ENCODE peak calls at places on chromosomes 4 and X, in seven cellular contexts. L, M, S, D, A, H and R are unnamed samples.

GRCh38 chr4:5708829-5709680 is 696 bp upstream of the EVC2 start:
- DNase-seq in H (no peak), L (no peak), D (no peak), M (no peak), S (no peak), A (no peak), R (no peak)

GRCh38 chr4:125132281-125132680 is 182.5 kb upstream of the FAT4 start:
- DNase-seq in D (no peak), H (no peak), A (no peak), S (peak; percentile 69), L (no peak), M (no peak), R (no peak)

GRCh38 chr4:183659029-183659870 is at the start of the genes RWDD4 and TRAPPC11:
- DNase-seq in M (peak; percentile 87), A (peak; percentile 80), H (peak; percentile 99), D (peak; percentile 90), S (peak; percentile 99), L (peak; percentile 97), R (peak; percentile 99)

GRCh38 chr4:26839534-26839951 is 21.1 kb upstream of the STIM2 start:
- DNase-seq in L (no peak), H (no peak), S (peak; percentile 41), M (no peak), A (no peak), D (no peak), R (peak; percentile 40)

GRCh38 chr4:18398661-18399060 is 377.1 kb upstream of the LCORL start:
- DNase-seq in L (no peak), M (no peak), D (no peak), H (no peak), A (no peak), S (no peak), R (no peak)

GRCh38 chr4:116639070-116639577 is 446.3 kb downstream of the TRAM1L1 start:
- DNase-seq in L (no peak), H (no peak), M (no peak), D (no peak), A (no peak), S (no peak), R (no peak)

GRCh38 chrX:71143508-71143907 is 1.1 kb upstream of the NLGN3 start:
- DNase-seq in D (no peak), S (no peak), M (no peak), L (peak; percentile 63), H (no peak), A (no peak), R (no peak)

GRCh38 chr4:184284336-184284690 is 66.6 kb upstream of the ENPP6 start:
- DNase-seq in S (no peak), H (no peak), A (no peak), M (no peak), L (peak; percentile 40), D (no peak), R (no peak)

GRCh38 chr4:121706595-121707021 is 9.8 kb upstream of the ANXA5 start:
- DNase-seq in A (no peak), H (no peak), L (no peak), M (no peak), D (peak; percentile 19), S (no peak), R (no peak)

GRCh38 chr4:174973336-174973735 is 55.2 kb downstream of the ADAM29 start:
- DNase-seq in M (no peak), A (no peak), L (no peak), D (no peak), S (no peak), H (no peak), R (no peak)

GRCh38 chr4:7423801-7424552 is 10.8 kb downstream of the PSAPL1 start:
- DNase-seq in M (no peak), A (no peak), L (peak; percentile 40), S (no peak), D (no peak), H (peak; percentile 20), R (no peak)

GRCh38 chr4:114320126-114320525 is 278.5 kb upstream of the UGT8 start:
- DNase-seq in D (no peak), L (no peak), S (no peak), H (no peak), A (no peak), M (no peak), R (no peak)

GRCh38 chr4:75545526-75545925 is 10.3 kb upstream of the ODAPH start:
- DNase-seq in H (no peak), D (no peak), S (peak; percentile 10), M (no peak), L (no peak), A (no peak), R (no peak)

GRCh38 chrX:131068945-131069719 is 11.0 kb downstream of the ARHGAP36 start:
- DNase-seq in H (no peak), M (no peak), D (no peak), A (peak; percentile 61), L (no peak), S (no peak), R (no peak)

GRCh38 chrX:153687121-153688039 is at the start of gene SLC6A8:
- DNase-seq in A (no peak), S (peak; percentile 79), L (peak; percentile 68), M (no peak), H (peak; percentile 67), D (peak; percentile 27), R (peak; percentile 80)

GRCh38 chr4:97239699-97239997 is 903.6 kb downstream of the STPG2 start:
- DNase-seq in S (no peak), D (no peak), M (no peak), H (no peak), L (no peak), A (no peak), R (no peak)

GRCh38 chr4:49063670-49064069 is 77.6 kb downstream of the CWH43 start:
- DNase-seq in A (no peak), L (no peak), H (no peak), S (no peak), M (no peak), D (no peak), R (no peak)

GRCh38 chr4:152273343-152273742 is 262.5 kb downstream of the FBXW7 start:
- DNase-seq in D (no peak), H (no peak), S (peak; percentile 66), M (no peak), A (no peak), L (no peak), R (no peak)

GRCh38 chr4:108738307-108738706 is 24.5 kb downstream of the ETNPPL start:
- DNase-seq in A (no peak), D (no peak), S (no peak), M (no peak), L (no peak), H (no peak), R (no peak)

GRCh38 chr4:169200361-169201030 is 70.3 kb downstream of the SH3RF1 start:
- DNase-seq in H (no peak), S (no peak), L (no peak), M (no peak), A (no peak), D (no peak), R (no peak)

GRCh38 chrX:154046262-154046771 is 26.6 kb upstream of the IRAK1 start:
- DNase-seq in L (peak; percentile 70), M (no peak), S (peak; percentile 82), A (no peak), H (no peak), D (no peak), R (peak; percentile 28)

GRCh38 chrX:48715876-48716502 is 19.5 kb downstream of the SUV39H1 start:
- DNase-seq in H (no peak), A (no peak), S (no peak), M (no peak), D (no peak), L (no peak), R (no peak)
- H3K9me3 ChIP-seq in H (no peaks in the 10 kb centered on the region), A (no peaks in the 10 kb centered on the region), S (peaks cover 67% of the 10 kb centered on the region), M (no peaks in the 10 kb centered on the region), D (no peaks in the 10 kb centered on the region), L (no peaks in the 10 kb centered on the region), R (no peaks in the 10 kb centered on the region)

GRCh38 chrX:125205084-125205917 is 114.4 kb upstream of the TEX13C start:
- DNase-seq in D (no peak), H (peak; percentile 33), L (no peak), A (no peak), S (no peak), M (no peak), R (peak; percentile 24)

GRCh38 chrX:125205918-125206665 is 113.6 kb upstream of the TEX13C start:
- DNase-seq in L (no peak), S (no peak), H (no peak), D (no peak), M (no peak), A (no peak), R (no peak)

GRCh38 chrX:125203379-125203736 is 116.3 kb upstream of the TEX13C start:
- DNase-seq in L (no peak), H (no peak), D (no peak), A (no peak), M (no peak), S (no peak), R (peak; percentile 8)

GRCh38 chrX:125202486-125203378 is 116.9 kb upstream of the TEX13C start:
- DNase-seq in L (no peak), H (no peak), M (no peak), S (no peak), A (no peak), D (no peak), R (no peak)

GRCh38 chrX:125203737-125204578 is 115.7 kb upstream of the TEX13C start:
- DNase-seq in M (no peak), D (no peak), L (no peak), S (no peak), A (no peak), H (no peak), R (peak; percentile 4)
- H3K4me3 ChIP-seq in M (peak overlapping the region; percentile 45), D (peak overlapping the region; percentile 17), L (peak overlapping the region; percentile 17), S (peak overlapping the region; percentile 79), A (peak overlapping the region; percentile 86), H (peak overlapping the region; percentile 37), R (peak overlapping the region; percentile 45)

DNA sequence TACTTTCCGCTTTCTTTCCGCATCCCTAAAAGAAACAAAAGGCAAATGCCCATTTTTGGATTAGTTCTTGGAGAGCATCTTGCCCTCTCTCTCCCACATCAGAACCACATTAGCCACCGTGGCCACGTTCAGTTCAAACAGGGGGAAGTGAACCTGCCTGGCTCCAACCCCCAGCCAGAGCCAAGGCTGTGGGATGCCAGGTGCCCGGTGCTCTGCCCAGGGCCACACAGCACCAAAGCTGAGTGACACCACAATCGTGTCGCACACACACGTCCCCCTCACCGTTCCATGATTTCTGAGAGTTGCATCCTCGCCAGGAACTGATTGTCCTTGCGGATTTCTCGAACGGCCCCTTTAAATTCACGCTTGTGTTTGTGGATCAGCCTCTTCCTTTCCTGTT is 24.3 kb downstream of the NOP14 start:
- DNase-seq in L (no peak), H (no peak), A (no peak), D (no peak), M (no peak), S (no peak), R (no peak)
- H3K36me3 ChIP-seq in L (peaks cover 61% of the 10 kb centered on the region), H (no peaks in the 10 kb centered on the region), A (peaks cover 50% of the 10 kb centered on the region), D (peaks cover 55% of the 10 kb centered on the region), M (peaks cover 82% of the 10 kb centered on the region), S (peaks cover 74% of the 10 kb centered on the region), R (peaks cover 5% of the 10 kb centered on the region)

DNA sequence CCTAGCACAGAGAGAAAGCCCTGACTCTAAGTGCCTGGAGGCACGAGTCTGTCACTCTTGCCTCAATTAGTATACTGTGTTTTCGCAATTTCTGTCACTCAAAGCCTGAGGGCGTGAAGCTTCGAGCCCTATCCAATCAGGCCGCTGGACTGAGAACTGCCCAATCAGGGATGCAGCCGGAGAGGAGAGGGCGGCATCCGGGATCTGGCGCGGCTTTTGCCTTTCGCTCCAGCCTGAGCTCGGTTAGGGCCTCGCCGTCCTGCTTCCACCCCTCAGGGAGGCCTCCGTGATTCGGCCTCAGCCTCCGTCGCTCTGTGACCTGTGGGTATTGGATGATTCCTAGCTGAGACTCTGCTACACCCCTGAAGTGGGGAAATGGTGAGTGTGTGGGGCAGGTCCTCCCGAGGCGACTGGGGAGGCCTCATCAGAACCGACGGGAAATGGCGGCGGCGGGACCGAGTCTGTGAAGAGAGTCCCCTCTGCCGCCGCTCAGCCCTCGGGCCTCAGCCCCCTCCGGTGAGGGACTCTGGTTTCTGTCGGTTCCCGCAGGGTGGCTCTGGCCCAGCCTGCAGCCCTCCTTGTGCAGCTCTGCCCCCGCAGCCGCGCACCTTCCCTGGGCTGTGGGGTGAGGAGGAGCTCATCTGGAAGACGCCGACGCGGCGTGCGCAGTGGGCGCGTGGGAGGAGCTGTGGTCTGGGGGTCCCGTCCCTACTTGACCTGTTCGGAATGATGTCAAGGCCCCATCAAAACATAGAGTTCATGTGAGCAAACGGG is 48.5 kb downstream of the ZNF141 start:
- DNase-seq in M (peak; percentile 88), A (peak; percentile 35), S (no peak), D (no peak), L (no peak), H (no peak), R (no peak)
- H3K9me3 ChIP-seq in M (peaks cover 58% of the 10 kb centered on the region), A (no peaks in the 10 kb centered on the region), S (peaks cover 98% of the 10 kb centered on the region), D (peaks cover 58% of the 10 kb centered on the region), L (peaks cover 35% of the 10 kb centered on the region), H (peaks cover 8% of the 10 kb centered on the region), R (peaks cover 83% of the 10 kb centered on the region)